ENCODE peak calls at places on chromosomes 2 and 18, in six cellular contexts. G is gastrocnemius medialis, V is IMR-90, F is thoracic aorta, O is astrocyte, X is tibial nerve. Q is an unnamed sample. For H3K27me3, the result is how much of the 10 kb centered on the place peaks cover.

GRCh38 chr2:169478339-169478738 is 955 bp upstream of the BBS5 start:
- DNase-seq in G (no peak), V (peak), F (no peak), O (peak), X (no peak), Q (no peak)

GRCh38 chr2:113703404-113704299 is 52.8 kb downstream of the SLC35F5 start:
- DNase-seq in G (no peak), V (no peak), F (no peak), O (no peak), X (no peak), Q (no peak)

GRCh38 chr2:218322756-218323525 is 30.6 kb upstream of the TMBIM1 start:
- DNase-seq in G (peak), V (peak), F (no peak), O (peak), X (peak), Q (no peak)

GRCh38 chr2:564471-565181 is 112.6 kb downstream of the TMEM18 start:
- DNase-seq in G (no peak), V (no peak), F (no peak), O (no peak), X (no peak), Q (no peak)

GRCh38 chr2:36468463-36469266 is 113.1 kb downstream of the CRIM1 start:
- DNase-seq in G (peak), V (peak), F (no peak), O (peak), X (no peak), Q (no peak)

GRCh38 chr2:19355416-19355821 is 3.0 kb downstream of the OSR1 start:
- DNase-seq in G (no peak), V (peak), F (no peak), O (no peak), X (no peak), Q (no peak)

GRCh38 chr2:230751062-230751461 is 38.4 kb downstream of the CAB39 start:
- DNase-seq in G (no peak), V (peak), F (no peak), O (peak), X (no peak), Q (peak)

GRCh38 chr2:170924969-170925368 is 4.1 kb upstream of the GORASP2 start:
- DNase-seq in G (no peak), V (no peak), F (no peak), O (no peak), X (no peak), Q (no peak)

GRCh38 chr2:222903234-222904220 is 42.7 kb downstream of the ACSL3 start:
- DNase-seq in G (no peak), V (peak), F (no peak), O (no peak), X (no peak), Q (no peak)

GRCh38 chr2:72235497-72236413 is 88.1 kb upstream of the CYP26B1 start:
- DNase-seq in G (no peak), V (no peak), F (no peak), O (no peak), X (no peak), Q (no peak)

GRCh38 chr2:219358170-219359075 is 25.9 kb upstream of the RESP18 start:
- DNase-seq in G (no peak), V (no peak), F (no peak), O (no peak), X (no peak), Q (no peak)

GRCh38 chr2:117942958-117943672 is 70.8 kb downstream of the CCDC93 start:
- DNase-seq in G (no peak), V (peak), F (no peak), O (peak), X (no peak), Q (peak)

GRCh38 chr2:195639959-195640358 is 17.1 kb upstream of the SLC39A10 start:
- DNase-seq in G (no peak), V (no peak), F (no peak), O (no peak), X (no peak), Q (no peak)
- H3K4me3 ChIP-seq in G (no peak), V (no peak), F (no peak), O (no peak), X (no peak), Q (no peak)

DNA sequence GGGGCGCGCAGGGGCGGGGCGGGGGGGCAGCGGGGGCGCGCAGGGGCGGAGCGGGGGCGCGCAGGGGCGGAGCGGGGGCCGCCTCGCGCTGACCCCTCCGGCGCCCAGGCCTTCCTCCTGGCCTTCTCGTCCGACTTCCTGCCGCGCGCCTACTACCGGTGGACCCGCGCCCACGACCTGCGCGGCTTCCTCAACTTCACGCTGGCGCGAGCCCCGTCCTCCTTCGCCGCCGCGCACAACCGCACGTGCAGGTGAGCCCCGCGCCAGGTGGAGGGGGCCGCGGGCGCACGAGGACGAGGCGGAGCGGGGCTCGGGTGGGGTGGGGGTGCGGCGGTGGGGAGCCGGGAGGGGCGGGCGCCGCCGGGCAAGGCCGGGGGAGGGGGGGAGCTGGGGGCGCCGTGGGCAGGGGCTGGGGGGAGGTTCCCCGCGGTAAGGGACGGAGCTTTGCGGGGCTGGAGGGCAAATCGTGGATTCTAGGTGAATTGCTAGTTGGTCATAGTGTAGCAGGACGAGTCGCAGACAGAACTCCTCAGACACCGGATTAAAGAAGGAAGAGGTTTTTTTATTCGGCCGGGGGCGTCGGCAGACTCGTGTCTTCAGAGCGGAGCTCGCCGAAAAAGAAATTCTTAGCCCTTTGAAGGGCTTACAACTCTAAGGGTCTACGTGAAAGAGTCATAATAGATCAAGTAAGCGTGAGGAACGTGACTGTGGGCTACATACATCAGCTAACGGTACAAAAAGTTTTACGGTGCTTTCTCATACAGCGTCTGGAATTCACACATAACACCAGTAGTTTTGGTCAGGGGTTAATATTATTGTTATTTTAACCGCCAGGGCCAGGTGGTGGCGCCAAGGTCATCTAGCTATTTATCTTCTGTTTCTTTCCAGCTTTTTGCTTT is 29.9 kb downstream of the ANO7 start:
- DNase-seq in G (no peak), V (peak), F (no peak), O (no peak), X (no peak), Q (no peak)
- TF ChIP-seq CTCF in G (no peak), V (peak), F (peak), O (no peak), X (no peak), Q (peak)

DNA sequence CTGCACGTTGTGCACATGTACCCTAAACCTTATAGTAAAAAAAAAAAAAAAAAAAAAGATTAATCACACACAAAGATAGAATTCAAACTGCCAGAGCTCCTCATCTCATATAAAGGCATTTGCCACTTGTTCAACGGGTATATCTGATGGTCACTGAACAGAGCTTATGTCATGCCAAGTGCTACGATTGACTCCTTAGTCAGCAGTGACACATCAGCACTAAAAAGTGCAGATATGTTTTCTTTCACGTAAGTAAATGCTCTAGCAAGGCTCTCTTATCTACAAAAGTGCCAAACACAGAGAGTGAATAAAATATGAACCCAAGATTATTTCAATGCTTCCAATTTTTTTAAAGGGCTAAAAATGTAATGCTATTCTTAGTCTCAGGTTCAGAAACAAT is 1.1 kb downstream of the LMAN1 start:
- DNase-seq in G (no peak), V (peak), F (no peak), O (peak), X (no peak), Q (peak)
- H3K27me3 ChIP-seq in G (under half), V (under half), F (under half), O (under half), X (under half), Q (under half)

GRCh38 chr2:5695641-5696350 is 3.6 kb downstream of the SOX11 start:
- DNase-seq in G (no peak), V (peak), F (no peak), O (peak), X (no peak), Q (no peak)

GRCh38 chr2:5696351-5696740 is 4.2 kb downstream of the SOX11 start:
- DNase-seq in G (no peak), V (peak), F (no peak), O (peak), X (no peak), Q (no peak)

GRCh38 chr2:5693288-5694015 is 1.3 kb downstream of the SOX11 start:
- DNase-seq in G (no peak), V (peak), F (no peak), O (peak), X (no peak), Q (no peak)

GRCh38 chr2:5692561-5693287 is 540 bp downstream of the SOX11 start:
- DNase-seq in G (no peak), V (peak), F (no peak), O (peak), X (no peak), Q (no peak)

DNA sequence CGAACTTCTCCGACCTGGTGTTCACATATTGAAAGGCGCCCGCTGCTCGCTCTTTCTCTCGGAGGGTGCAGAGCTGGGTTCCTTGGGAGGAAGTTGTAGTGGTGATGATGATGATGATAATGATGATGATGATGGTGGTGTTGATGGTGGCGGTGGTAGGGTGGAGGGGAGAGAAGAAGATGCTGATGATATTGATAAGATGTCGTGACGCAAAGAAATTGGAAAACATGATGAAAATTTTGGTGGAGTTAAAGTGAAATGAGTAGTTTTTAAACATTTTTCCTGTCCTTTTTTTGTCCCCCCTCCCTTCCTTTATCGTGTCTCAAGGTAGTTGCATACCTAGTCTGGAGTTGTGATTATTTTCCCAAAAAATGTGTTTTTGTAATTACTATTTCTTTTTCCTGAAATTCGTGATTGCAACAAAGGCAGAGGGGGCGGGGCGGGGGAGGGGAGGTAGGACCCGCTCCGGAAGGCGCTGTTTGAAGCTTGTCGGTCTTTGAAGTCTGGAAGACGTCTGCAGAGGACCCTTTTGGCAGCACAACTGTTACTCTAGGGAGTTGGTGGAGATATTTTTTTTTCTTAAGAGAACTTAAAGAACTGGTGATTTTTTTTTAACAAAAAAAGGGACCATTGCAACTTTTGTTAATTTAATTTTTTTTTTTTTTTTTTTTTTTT is 2.0 kb downstream of the SOX11 start:
- DNase-seq in G (no peak), V (peak), F (no peak), O (peak), X (no peak), Q (no peak)
- H3K4me3 ChIP-seq in G (peak), V (peak), F (no peak), O (peak), X (no peak), Q (peak)